ENCODE peak calls at places on chromosomes 13 and 19, in six cellular contexts. H, P, Y, V, J and A are unnamed samples.

GRCh38 chr13:95714142-95714832 is 37.3 kb downstream of the DNAJC3 start:
- DNase-seq in H (no peak), P (no peak), Y (peak), V (no peak), J (peak), A (peak)

GRCh38 chr13:40082644-40083043 is 427.2 kb downstream of the COG6 start:
- DNase-seq in H (no peak), P (no peak), Y (no peak), V (no peak), J (peak), A (no peak)

GRCh38 chr13:76991796-76992547 is at the start of gene CLN5:
- DNase-seq in H (peak), P (peak), Y (peak), V (peak), J (peak), A (peak)

GRCh38 chr13:96003304-96003703 is 49.9 kb downstream of the UGGT2 start:
- DNase-seq in H (no peak), P (no peak), Y (no peak), V (no peak), J (no peak), A (no peak)

GRCh38 chr19:35609881-35610353 is 2.6 kb upstream of the HAUS5 start:
- DNase-seq in H (no peak), P (no peak), Y (no peak), V (no peak), J (no peak), A (no peak)

GRCh38 chr19:1409204-1410005 is 2.0 kb downstream of the DAZAP1 start:
- DNase-seq in H (no peak), P (no peak), Y (no peak), V (no peak), J (no peak), A (no peak)

GRCh38 chr13:26679945-26680516 is 80.6 kb downstream of the GPR12 start:
- DNase-seq in H (no peak), P (no peak), Y (peak), V (peak), J (peak), A (peak)

GRCh38 chr13:62512194-62513141 is 1096.8 kb upstream of the PCDH20 start:
- DNase-seq in H (peak), P (peak), Y (peak), V (peak), J (peak), A (no peak)

GRCh38 chr13:30006246-30006645 is 155.8 kb upstream of the UBL3 start:
- DNase-seq in H (no peak), P (no peak), Y (no peak), V (no peak), J (no peak), A (no peak)

GRCh38 chr19:30630289-30631034 is 258.3 kb downstream of the ZNF536 start:
- DNase-seq in H (no peak), P (no peak), Y (no peak), V (no peak), J (no peak), A (no peak)

GRCh38 chr13:57633950-57634828 is 2.6 kb downstream of the PCDH17 start:
- DNase-seq in H (peak), P (peak), Y (no peak), V (no peak), J (no peak), A (no peak)

GRCh38 chr13:90455861-90456260 is 891.6 kb upstream of the MIR17HG start:
- DNase-seq in H (no peak), P (no peak), Y (no peak), V (no peak), J (no peak), A (no peak)

GRCh38 chr13:92761710-92762109 is 464.9 kb upstream of the GPC6 start:
- DNase-seq in H (no peak), P (no peak), Y (no peak), V (no peak), J (no peak), A (no peak)

GRCh38 chr19:24159707-24160106 is 72.7 kb downstream of the ZNF254 start:
- DNase-seq in H (no peak), P (no peak), Y (no peak), V (peak), J (no peak), A (no peak)

GRCh38 chr19:35828694-35829301 is 16.2 kb upstream of the PRODH2 start:
- DNase-seq in H (peak), P (no peak), Y (peak), V (peak), J (peak), A (peak)

GRCh38 chr13:50366488-50367174 is 351.4 kb downstream of the KCNRG start:
- DNase-seq in H (no peak), P (no peak), Y (no peak), V (no peak), J (no peak), A (no peak)

GRCh38 chr19:2665103-2665502 is 37.4 kb downstream of the GNG7 start:
- DNase-seq in H (no peak), P (no peak), Y (no peak), V (no peak), J (no peak), A (no peak)

GRCh38 chr19:2666344-2666994 is 36.0 kb downstream of the GNG7 start:
- DNase-seq in H (no peak), P (no peak), Y (no peak), V (no peak), J (no peak), A (no peak)

GRCh38 chr19:2659856-2660432 is 42.5 kb downstream of the GNG7 start:
- DNase-seq in H (no peak), P (no peak), Y (no peak), V (no peak), J (no peak), A (no peak)

GRCh38 chr19:2661615-2662014 is 40.9 kb downstream of the GNG7 start:
- DNase-seq in H (no peak), P (no peak), Y (no peak), V (peak), J (no peak), A (no peak)

GRCh38 chr19:2663920-2664571 is 38.4 kb downstream of the GNG7 start:
- DNase-seq in H (no peak), P (no peak), Y (no peak), V (peak), J (no peak), A (no peak)
- TF ChIP-seq CTCF in H (no peak), P (no peak), Y (peak), V (peak), J (peak), A (no peak)

GRCh38 chr19:11338164-11338563 is 1.3 kb downstream of the RAB3D start:
- DNase-seq in H (no peak), P (no peak), Y (no peak), V (no peak), J (no peak), A (no peak)
- H3K4me3 ChIP-seq in H (peak), P (peak), Y (no peak), V (no peak), J (no peak), A (peak)

GRCh38 chr13:23709521-23709920 is 139.3 kb downstream of the TNFRSF19 start:
- DNase-seq in H (no peak), P (no peak), Y (no peak), V (no peak), J (no peak), A (no peak)
- TF ChIP-seq CTCF in H (no peak), P (no peak), Y (no peak), V (no peak), J (peak), A (no peak)

GRCh38 chr13:99342723-99343315 is 35.6 kb upstream of the GPR183 start:
- DNase-seq in H (no peak), P (no peak), Y (no peak), V (no peak), J (no peak), A (no peak)

GRCh38 chr13:99341969-99342722 is 34.9 kb upstream of the GPR183 start:
- DNase-seq in H (no peak), P (no peak), Y (no peak), V (no peak), J (no peak), A (no peak)

GRCh38 chr13:99339736-99340392 is 32.7 kb upstream of the GPR183 start:
- DNase-seq in H (no peak), P (no peak), Y (no peak), V (peak), J (no peak), A (no peak)

GRCh38 chr13:99339230-99339721 is 32.1 kb upstream of the GPR183 start:
- DNase-seq in H (no peak), P (no peak), Y (no peak), V (no peak), J (no peak), A (no peak)

DNA sequence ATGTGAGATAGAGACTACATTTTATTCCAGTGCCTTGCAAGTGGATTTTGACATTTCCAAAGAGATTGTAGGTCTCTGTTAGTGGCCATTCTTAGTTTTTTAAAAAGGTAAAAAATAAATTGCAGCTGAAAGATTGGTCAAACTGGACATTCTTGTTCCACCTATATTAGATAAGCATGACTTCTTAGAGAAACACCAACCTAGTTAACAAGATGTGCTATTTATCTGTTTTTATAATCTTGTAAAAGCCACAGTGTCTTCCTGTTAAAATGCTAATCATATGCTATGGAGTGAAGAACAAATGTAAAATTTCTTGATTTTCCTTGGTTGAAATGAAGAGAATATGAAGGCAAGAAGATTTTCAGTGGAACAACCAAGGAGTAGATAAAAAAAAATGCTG is 33.4 kb upstream of the GPR183 start:
- DNase-seq in H (no peak), P (no peak), Y (no peak), V (no peak), J (no peak), A (no peak)
- H3K4me3 ChIP-seq in H (no peak), P (no peak), Y (no peak), V (no peak), J (no peak), A (no peak)

DNA sequence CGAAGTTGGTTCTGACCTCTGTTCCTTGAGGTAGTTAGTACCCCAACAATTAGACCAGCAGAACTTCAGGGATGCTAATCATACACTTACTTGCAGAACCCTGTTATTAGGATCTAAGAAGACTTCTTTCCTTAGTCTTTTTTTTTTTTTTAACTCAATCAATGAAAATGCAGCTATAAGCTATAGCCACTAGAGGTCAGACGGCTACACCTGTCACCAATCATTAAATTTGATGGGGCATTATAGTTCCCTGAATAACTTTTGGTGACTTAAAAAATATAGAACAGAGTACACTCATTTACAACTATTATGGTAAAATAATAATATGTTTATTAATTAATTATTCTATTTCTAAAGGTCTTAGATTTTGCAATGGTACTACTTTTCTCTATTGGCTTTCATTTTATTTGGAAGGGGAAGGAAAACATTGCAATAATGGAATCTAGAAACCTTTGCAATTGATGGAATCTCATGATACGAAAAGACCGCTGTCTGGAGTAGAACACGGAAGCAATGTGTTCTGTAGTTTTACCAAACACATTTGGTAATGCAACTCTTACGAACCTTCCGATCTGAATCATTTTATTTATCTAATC is 483.2 kb downstream of the DIAPH3 start:
- DNase-seq in H (no peak), P (no peak), Y (peak), V (peak), J (no peak), A (no peak)
- TF ChIP-seq CTCF in H (peak), P (peak), Y (peak), V (peak), J (peak), A (peak)

DNA sequence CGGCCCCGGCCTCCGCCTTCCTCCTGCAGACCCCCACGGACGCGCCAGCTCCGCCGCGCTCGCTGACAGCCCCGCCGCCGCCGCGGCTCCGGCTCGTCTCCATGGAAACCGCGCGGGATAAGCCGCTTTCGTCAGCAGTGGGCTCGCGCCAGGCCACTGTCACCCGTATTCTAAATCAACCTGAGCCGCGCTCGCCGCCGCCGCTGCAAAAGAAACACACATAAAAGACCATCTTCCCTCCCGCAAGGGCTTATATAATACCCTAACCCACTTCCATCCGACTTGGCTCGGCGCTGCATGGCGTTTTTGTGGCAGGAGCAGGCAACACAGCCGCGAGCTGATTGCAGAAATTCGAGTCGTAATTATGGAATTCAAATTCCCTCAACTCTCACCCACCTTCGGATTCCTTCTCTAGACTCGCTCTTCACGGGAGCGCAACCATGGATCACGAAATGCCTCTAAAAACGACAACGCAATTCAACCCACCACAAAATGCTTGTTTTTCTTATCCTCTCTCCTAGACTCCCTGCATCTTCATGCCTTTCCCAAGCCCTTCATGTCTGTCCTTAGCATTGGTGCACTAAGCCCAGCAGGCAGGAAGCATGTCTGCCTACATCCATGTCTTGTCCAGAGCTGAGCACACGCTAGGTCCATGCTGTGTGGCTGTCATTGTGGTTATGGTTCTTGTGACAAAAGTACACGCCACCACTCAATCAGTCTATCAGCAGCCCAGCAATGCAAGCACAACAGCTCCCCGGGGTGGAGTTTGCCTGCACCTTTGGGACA is at the start of gene AMER2:
- DNase-seq in H (peak), P (no peak), Y (peak), V (no peak), J (no peak), A (no peak)
- H3K4me3 ChIP-seq in H (no peak), P (peak), Y (peak), V (no peak), J (peak), A (peak)

GRCh38 chr13:84940801-84941200 is 858.4 kb downstream of the SLITRK6 start:
- DNase-seq in H (no peak), P (no peak), Y (no peak), V (no peak), J (no peak), A (no peak)
- TF ChIP-seq CTCF in H (no peak), P (no peak), Y (no peak), V (no peak), J (no peak), A (no peak)

DNA sequence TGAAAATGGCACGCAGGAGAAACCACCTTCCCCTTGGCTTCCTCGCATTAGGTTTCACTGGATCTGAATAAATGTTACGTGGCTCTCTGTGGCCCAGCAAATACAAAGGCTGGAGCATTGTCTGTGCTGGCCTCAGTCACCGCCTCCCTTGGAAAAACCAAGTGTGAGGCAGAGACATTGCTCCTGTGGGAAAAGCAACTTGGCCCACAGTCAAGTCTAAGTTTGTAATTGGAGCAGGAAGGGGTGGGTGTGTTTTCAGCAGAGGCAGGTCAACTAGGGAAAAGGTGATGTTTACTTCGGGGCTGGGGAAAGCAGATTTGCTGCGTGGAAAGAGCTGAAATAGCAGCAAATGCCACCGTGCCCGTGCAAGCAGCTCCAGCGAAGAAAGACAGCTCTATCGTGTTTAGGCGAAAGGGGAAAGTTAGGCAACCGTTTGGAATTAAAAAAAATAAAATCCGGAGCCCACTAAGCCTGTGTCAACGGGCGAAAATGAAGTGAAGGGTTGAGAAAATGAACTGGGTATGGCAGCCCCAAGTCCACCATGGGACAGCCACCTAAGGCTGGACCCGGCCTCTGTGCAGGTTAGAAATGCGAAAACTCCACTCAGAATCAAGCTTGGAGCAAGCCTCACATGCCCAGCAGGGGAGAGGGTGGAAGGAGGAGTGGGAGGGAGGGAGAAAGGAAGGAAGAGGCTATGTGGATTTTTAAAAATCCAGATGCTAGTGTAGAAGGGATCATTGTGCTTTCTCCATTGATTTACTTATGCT is 101.4 kb downstream of the IRS2 start:
- DNase-seq in H (peak), P (peak), Y (no peak), V (no peak), J (peak), A (no peak)
- H3K4me3 ChIP-seq in H (no peak), P (peak), Y (no peak), V (no peak), J (no peak), A (no peak)

GRCh38 chr13:111503376-111503775 is 182.9 kb downstream of the TEX29 start:
- DNase-seq in H (no peak), P (no peak), Y (no peak), V (no peak), J (no peak), A (no peak)

GRCh38 chr13:111506131-111506530 is 185.7 kb downstream of the TEX29 start:
- DNase-seq in H (no peak), P (no peak), Y (no peak), V (no peak), J (no peak), A (no peak)

GRCh38 chr13:111503905-111504695 is 183.7 kb downstream of the TEX29 start:
- DNase-seq in H (no peak), P (no peak), Y (no peak), V (no peak), J (no peak), A (no peak)

GRCh38 chr13:111506621-111507020 is 186.2 kb downstream of the TEX29 start:
- DNase-seq in H (no peak), P (no peak), Y (no peak), V (no peak), J (no peak), A (no peak)

GRCh38 chr13:111505175-111505777 is 184.8 kb downstream of the TEX29 start:
- DNase-seq in H (no peak), P (no peak), Y (no peak), V (peak), J (no peak), A (no peak)
- TF ChIP-seq CTCF in H (no peak), P (no peak), Y (no peak), V (peak), J (peak), A (no peak)

GRCh38 chr13:100825551-100825950 is 151.0 kb upstream of the TMTC4 start:
- DNase-seq in H (no peak), P (no peak), Y (peak), V (no peak), J (no peak), A (no peak)

GRCh38 chr13:100833427-100833826 is 158.8 kb upstream of the TMTC4 start:
- DNase-seq in H (no peak), P (no peak), Y (no peak), V (no peak), J (no peak), A (no peak)

GRCh38 chr13:100826441-100826840 is 151.8 kb upstream of the TMTC4 start:
- DNase-seq in H (no peak), P (no peak), Y (no peak), V (no peak), J (no peak), A (no peak)

GRCh38 chr13:100828226-100828625 is 153.6 kb upstream of the TMTC4 start:
- DNase-seq in H (no peak), P (no peak), Y (no peak), V (no peak), J (no peak), A (no peak)

DNA sequence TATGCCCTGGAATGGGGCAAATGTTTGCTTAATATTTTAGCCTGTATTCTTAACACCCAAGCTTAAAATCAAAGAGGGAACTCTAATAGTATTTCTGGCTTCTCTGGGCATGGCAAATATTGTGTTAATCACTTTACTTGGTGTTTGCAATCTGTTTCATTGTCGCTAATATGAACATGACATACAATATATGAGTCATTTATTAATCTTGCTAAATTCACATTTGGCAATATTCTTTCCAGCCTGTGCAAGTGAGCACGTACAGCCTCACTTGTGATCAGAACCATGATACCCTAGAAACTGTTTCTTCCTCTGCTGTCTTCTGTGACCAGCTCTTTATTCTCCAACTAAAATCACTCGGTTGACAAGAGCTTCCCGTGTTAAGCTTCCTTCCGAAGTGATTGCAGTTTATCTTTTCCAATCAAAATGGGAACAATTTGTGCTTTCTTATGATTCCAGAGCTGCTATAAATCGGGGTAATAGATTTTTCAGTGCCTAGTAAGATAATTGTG is 152.9 kb upstream of the TMTC4 start:
- DNase-seq in H (no peak), P (no peak), Y (no peak), V (no peak), J (no peak), A (no peak)
- H3K4me3 ChIP-seq in H (no peak), P (no peak), Y (no peak), V (no peak), J (no peak), A (no peak)